ENCODE peak calls at places on chromosome 3, in nine cellular contexts. Q is stomach, R is activated B cell treated with CpG ODN at 0.5 μM for 24 hours, F is lower lobe of right lung, I is GM13976, X is vagina, V is colonic mucosa, K is cardiac muscle cell, T is astrocyte of the spinal cord. A is an unnamed sample.

GRCh38 chr3:69890094-69890493 is 109.4 kb upstream of the SAMMSON start:
- DNase-seq in Q (no peak), R (no peak), F (no peak), I (no peak), X (no peak), V (no peak), K (no peak), T (no peak), A (no peak)

GRCh38 chr3:18396428-18396827 is 28.7 kb downstream of the SATB1 start:
- DNase-seq in Q (no peak), R (no peak), F (no peak), I (no peak), X (no peak), V (no peak), K (no peak), T (no peak), A (no peak)

GRCh38 chr3:127260416-127260815 is 27.4 kb downstream of the PRR20G start:
- DNase-seq in Q (no peak), R (no peak), F (no peak), I (no peak), X (no peak), V (no peak), K (no peak), T (no peak), A (no peak)

GRCh38 chr3:123623346-123623880 is 38.6 kb upstream of the HACD2 start:
- DNase-seq in Q (no peak), R (no peak), F (no peak), I (no peak), X (no peak), V (no peak), K (no peak), T (no peak), A (no peak)

GRCh38 chr3:126081618-126082333 is 2.1 kb downstream of the SLC41A3 start:
- DNase-seq in Q (peak; percentile 38), R (no peak), F (no peak), I (peak; percentile 31), X (peak; percentile 97), V (no peak), K (peak; percentile 38), T (peak; percentile 48), A (no peak)

GRCh38 chr3:108780235-108780634 is 23.0 kb upstream of the RETNLB start:
- DNase-seq in Q (no peak), R (no peak), F (no peak), I (no peak), X (no peak), V (no peak), K (no peak), T (no peak), A (no peak)

GRCh38 chr3:10280177-10280529 is 12.6 kb downstream of the GHRL start:
- DNase-seq in Q (no peak), R (no peak), F (no peak), I (no peak), X (no peak), V (no peak), K (no peak), T (no peak), A (no peak)

GRCh38 chr3:139317660-139318430 is 26.0 kb upstream of the MRPS22 start:
- DNase-seq in Q (no peak), R (no peak), F (no peak), I (no peak), X (no peak), V (no peak), K (no peak), T (no peak), A (no peak)

GRCh38 chr3:46736006-46736872 is 18.6 kb upstream of the PRSS50 start:
- DNase-seq in Q (peak; percentile 3), R (no peak), F (no peak), I (no peak), X (peak; percentile 28), V (no peak), K (no peak), T (no peak), A (no peak)

GRCh38 chr3:182738583-182739514 is 54.5 kb upstream of the ATP11B start:
- DNase-seq in Q (peak; percentile 81), R (no peak), F (no peak), I (no peak), X (no peak), V (peak; percentile 66), K (no peak), T (no peak), A (no peak)

GRCh38 chr3:150038830-150039229 is 68.1 kb upstream of the PFN2 start:
- DNase-seq in Q (no peak), R (no peak), F (no peak), I (no peak), X (no peak), V (no peak), K (no peak), T (no peak), A (no peak)

GRCh38 chr3:99625643-99626414 is 12.6 kb upstream of the COL8A1 start:
- DNase-seq in Q (no peak), R (no peak), F (no peak), I (no peak), X (no peak), V (no peak), K (peak; percentile 33), T (peak; percentile 39), A (no peak)

GRCh38 chr3:99658274-99658673 is 19.9 kb downstream of the COL8A1 start:
- DNase-seq in Q (no peak), R (no peak), F (no peak), I (no peak), X (no peak), V (no peak), K (no peak), T (no peak), A (no peak)

GRCh38 chr3:77081240-77081661 is 41.4 kb downstream of the ROBO2 start:
- DNase-seq in Q (no peak), R (no peak), F (no peak), I (no peak), X (no peak), V (no peak), K (peak; percentile 18), T (peak; percentile 64), A (no peak)

GRCh38 chr3:151393961-151394360 is 9.4 kb upstream of the P2RY12 start:
- DNase-seq in Q (no peak), R (no peak), F (no peak), I (no peak), X (no peak), V (no peak), K (no peak), T (no peak), A (no peak)

GRCh38 chr3:37863949-37864822 is 2.5 kb downstream of the CTDSPL start:
- DNase-seq in Q (no peak), R (no peak), F (no peak), I (no peak), X (no peak), V (peak; percentile 33), K (no peak), T (peak; percentile 5), A (no peak)

GRCh38 chr3:52232279-52233107 is 6.5 kb downstream of the TWF2 start:
- DNase-seq in Q (no peak), R (no peak), F (peak; percentile 39), I (no peak), X (no peak), V (no peak), K (no peak), T (no peak), A (no peak)

GRCh38 chr3:133384331-133385027 is 15.4 kb upstream of the BFSP2 start:
- DNase-seq in Q (peak; percentile 70), R (peak; percentile 22), F (peak; percentile 63), I (peak; percentile 71), X (no peak), V (peak; percentile 30), K (peak; percentile 77), T (peak; percentile 71), A (peak; percentile 69)

GRCh38 chr3:180416111-180416541 is 185.8 kb upstream of the TTC14 start:
- DNase-seq in Q (no peak), R (no peak), F (no peak), I (no peak), X (no peak), V (no peak), K (no peak), T (peak; percentile 60), A (no peak)

GRCh38 chr3:120022729-120023128 is 71.5 kb downstream of the GSK3B start:
- DNase-seq in Q (no peak), R (no peak), F (no peak), I (no peak), X (no peak), V (no peak), K (peak; percentile 75), T (peak; percentile 26), A (no peak)

GRCh38 chr3:179100652-179101051 is 29.0 kb upstream of the ZMAT3 start:
- DNase-seq in Q (no peak), R (no peak), F (no peak), I (no peak), X (no peak), V (no peak), K (no peak), T (peak; percentile 39), A (no peak)

GRCh38 chr3:179093807-179094206 is 22.2 kb upstream of the ZMAT3 start:
- DNase-seq in Q (no peak), R (no peak), F (no peak), I (no peak), X (no peak), V (no peak), K (no peak), T (peak; percentile 33), A (no peak)

GRCh38 chr3:179098388-179099077 is 26.9 kb upstream of the ZMAT3 start:
- DNase-seq in Q (no peak), R (no peak), F (no peak), I (no peak), X (no peak), V (no peak), K (peak; percentile 46), T (peak; percentile 74), A (no peak)
- TF ChIP-seq CTCF in Q (no peak), R (no peak), F (no peak), I (no peak), X (no peak), V (no peak), K (peak; percentile 37), T (peak; percentile 25), A (no peak)

GRCh38 chr3:142022381-142022780 is 127.0 kb downstream of the TFDP2 start:
- DNase-seq in Q (no peak), R (no peak), F (no peak), I (peak; percentile 47), X (no peak), V (no peak), K (peak; percentile 42), T (peak; percentile 16), A (peak; percentile 45)
- TF ChIP-seq CTCF in Q (no peak), R (no peak), F (no peak), I (no peak), X (no peak), V (no peak), K (no peak), T (peak; percentile 10), A (peak; percentile 59)

GRCh38 chr3:42442640-42443039 is 32.2 kb upstream of the LYZL4 start:
- DNase-seq in Q (no peak), R (no peak), F (peak; percentile 50), I (no peak), X (no peak), V (no peak), K (no peak), T (no peak), A (no peak)
- TF ChIP-seq CTCF in Q (no peak), R (no peak), F (no peak), I (no peak), X (no peak), V (no peak), K (peak; percentile 6), T (peak; percentile 7), A (peak; percentile 4)

GRCh38 chr3:21798689-21799088 is 47.7 kb upstream of the ZNF385D start:
- DNase-seq in Q (no peak), R (no peak), F (no peak), I (no peak), X (no peak), V (no peak), K (no peak), T (no peak), A (no peak)
- TF ChIP-seq CTCF in Q (no peak), R (no peak), F (no peak), I (no peak), X (no peak), V (no peak), K (no peak), T (no peak), A (no peak)

A was measured in GM13977.